ENCODE peak calls at places on chromosome 10, in seven cellular contexts. U is upper lobe of right lung; M is SK-N-MC; N is cardiac muscle cell; E is CD8-positive, alpha-beta memory T cell; Z is tibial artery; W is HepG2. S is an unnamed sample.

GRCh38 chr10:126501828-126502227 is 113.6 kb upstream of the ADAM12 start:
- DNase-seq in U (no peak), M (no peak), N (no peak), E (no peak), Z (no peak), W (no peak), S (no peak)

GRCh38 chr10:4532467-4532866 is 293.5 kb upstream of the AKR1E2 start:
- DNase-seq in U (no peak), M (no peak), N (peak), E (no peak), Z (no peak), W (no peak), S (no peak)

GRCh38 chr10:131577786-131578471 is 266.4 kb upstream of the TCERG1L start:
- DNase-seq in U (peak), M (no peak), N (no peak), E (no peak), Z (peak), W (no peak), S (no peak)

GRCh38 chr10:69758310-69758728 is 43.4 kb upstream of the COL13A1 start:
- DNase-seq in U (no peak), M (no peak), N (no peak), E (no peak), Z (no peak), W (no peak), S (no peak)

GRCh38 chr10:120161116-120161515 is 268.6 kb downstream of the SEC23IP start:
- DNase-seq in U (no peak), M (no peak), N (no peak), E (no peak), Z (no peak), W (no peak), S (no peak)

GRCh38 chr10:74071151-74071550 is 73.2 kb downstream of the VCL start:
- DNase-seq in U (no peak), M (no peak), N (peak), E (no peak), Z (no peak), W (no peak), S (no peak)

GRCh38 chr10:8138471-8138870 is 84.0 kb downstream of the GATA3 start:
- DNase-seq in U (no peak), M (no peak), N (peak), E (no peak), Z (no peak), W (no peak), S (no peak)

GRCh38 chr10:130763491-130763890 is 548.0 kb downstream of the TCERG1L start:
- DNase-seq in U (peak), M (no peak), N (no peak), E (peak), Z (peak), W (no peak), S (no peak)

GRCh38 chr10:102066421-102067068 is 1.4 kb downstream of the HPS6 start:
- DNase-seq in U (no peak), M (no peak), N (no peak), E (no peak), Z (peak), W (no peak), S (no peak)

GRCh38 chr10:44183667-44184632 is 200.9 kb downstream of the CXCL12 start:
- DNase-seq in U (no peak), M (no peak), N (peak), E (no peak), Z (no peak), W (no peak), S (no peak)
- H3K27ac ChIP-seq in U (no peak), M (peak), N (no peak), E (no peak), Z (no peak), W (no peak), S (no peak)

GRCh38 chr10:94225589-94225988 is 137.2 kb downstream of the NOC3L start:
- DNase-seq in U (no peak), M (no peak), N (no peak), E (no peak), Z (no peak), W (no peak), S (no peak)
- H3K27ac ChIP-seq in U (no peak), M (no peak), N (no peak), E (no peak), Z (peak), W (no peak), S (no peak)

DNA sequence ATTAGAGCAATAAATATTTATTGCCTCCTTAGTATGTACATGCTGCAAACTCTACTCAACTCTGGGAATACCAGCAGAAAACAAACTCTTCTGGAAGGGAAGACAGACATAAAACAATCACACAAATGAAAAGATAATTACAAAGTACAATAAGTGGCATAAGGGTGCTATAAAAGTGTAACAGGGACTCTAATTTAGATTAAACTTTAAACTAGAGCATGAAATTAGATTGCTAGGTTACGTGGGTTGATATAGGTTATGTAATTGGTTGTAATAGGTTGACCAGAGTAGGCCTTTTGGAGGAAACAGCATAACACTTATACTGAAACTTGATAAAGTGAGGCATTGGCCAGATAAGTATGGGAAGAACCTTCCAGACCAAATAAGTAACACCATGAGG is 26.2 kb upstream of the DKK1 start:
- DNase-seq in U (no peak), M (no peak), N (no peak), E (no peak), Z (no peak), W (no peak), S (no peak)
- H3K27ac ChIP-seq in U (no peak), M (no peak), N (no peak), E (no peak), Z (no peak), W (no peak), S (no peak)

GRCh38 chr10:53886325-53887300 is 914.4 kb downstream of the PCDH15 start:
- DNase-seq in U (no peak), M (no peak), N (no peak), E (no peak), Z (no peak), W (peak), S (no peak)
- H3K27ac ChIP-seq in U (no peak), M (no peak), N (no peak), E (no peak), Z (no peak), W (peak), S (no peak)

GRCh38 chr10:78927257-78927995 is 141.3 kb upstream of the ZMIZ1 start:
- DNase-seq in U (peak), M (no peak), N (no peak), E (no peak), Z (no peak), W (no peak), S (no peak)
- H3K27ac ChIP-seq in U (no peak), M (no peak), N (no peak), E (no peak), Z (no peak), W (no peak), S (no peak)